ENCODE peak calls at places on chromosome 21, in six cellular contexts. X is neuronal stem cell, R is H9, L is H1, K is mesenchymal stem cell, Y is trophoblast cell. Q is an unnamed sample.

GRCh38 chr21:42311816-42312625 is 3.2 kb downstream of the TFF3 start:
- DNase-seq in X (no peak), R (no peak), L (peak; percentile 42), K (no peak), Y (no peak), Q (no peak)

GRCh38 chr21:25334046-25334730 is 273.1 kb downstream of the MRPL39 start:
- DNase-seq in X (no peak), R (no peak), L (no peak), K (no peak), Y (no peak), Q (no peak)

GRCh38 chr21:26845066-26845749 is at the start of gene ADAMTS1:
- DNase-seq in X (peak; percentile 88), R (peak; percentile 91), L (peak; percentile 91), K (peak; percentile 95), Y (peak; percentile 92), Q (peak; percentile 92)

GRCh38 chr21:34761758-34762330 is 93.0 kb downstream of the CLIC6 start:
- DNase-seq in X (no peak), R (no peak), L (no peak), K (peak; percentile 17), Y (no peak), Q (no peak)

GRCh38 chr21:28944296-28944695 is 48.4 kb downstream of the LTN1 start:
- DNase-seq in X (no peak), R (no peak), L (no peak), K (peak; percentile 12), Y (peak; percentile 64), Q (peak; percentile 15)

GRCh38 chr21:14064296-14064645 is 146.5 kb downstream of the LIPI start:
- DNase-seq in X (no peak), R (peak; percentile 20), L (no peak), K (no peak), Y (peak; percentile 14), Q (peak; percentile 25)

GRCh38 chr21:42202321-42202720 is 16.6 kb upstream of the ABCG1 start:
- DNase-seq in X (no peak), R (no peak), L (no peak), K (no peak), Y (no peak), Q (no peak)

GRCh38 chr21:27569091-27569490 is 602.2 kb upstream of the ADAMTS5 start:
- DNase-seq in X (no peak), R (no peak), L (no peak), K (no peak), Y (no peak), Q (peak; percentile 36)

GRCh38 chr21:21750124-21750825 is 752.1 kb downstream of the NCAM2 start:
- DNase-seq in X (no peak), R (no peak), L (no peak), K (no peak), Y (no peak), Q (no peak)

GRCh38 chr21:41438425-41439113 is 12.5 kb downstream of the MX1 start:
- DNase-seq in X (no peak), R (no peak), L (peak; percentile 19), K (no peak), Y (no peak), Q (no peak)

GRCh38 chr21:42269382-42269781 is 45.8 kb downstream of the TFF3 start:
- DNase-seq in X (no peak), R (no peak), L (no peak), K (no peak), Y (peak; percentile 52), Q (no peak)

GRCh38 chr21:42307106-42307505 is 8.1 kb downstream of the TFF3 start:
- DNase-seq in X (no peak), R (no peak), L (no peak), K (no peak), Y (no peak), Q (no peak)

GRCh38 chr21:42193131-42193671 is 25.7 kb upstream of the ABCG1 start:
- DNase-seq in X (no peak), R (no peak), L (no peak), K (no peak), Y (peak; percentile 96), Q (no peak)

GRCh38 chr21:15065381-15066230 is 806 bp upstream of the NRIP1 start:
- DNase-seq in X (peak; percentile 73), R (peak; percentile 62), L (peak; percentile 65), K (peak; percentile 93), Y (peak; percentile 88), Q (peak; percentile 86)

GRCh38 chr21:34589511-34590282 is 25.2 kb downstream of the RCAN1 start:
- DNase-seq in X (no peak), R (no peak), L (no peak), K (no peak), Y (no peak), Q (no peak)

GRCh38 chr21:28086861-28087581 is 905.7 kb downstream of the LTN1 start:
- DNase-seq in X (no peak), R (no peak), L (no peak), K (no peak), Y (no peak), Q (no peak)

GRCh38 chr21:33443174-33443573 is 36.6 kb downstream of the TMEM50B start:
- DNase-seq in X (no peak), R (no peak), L (no peak), K (no peak), Y (no peak), Q (no peak)

GRCh38 chr21:16162953-16163352 is 433.2 kb downstream of the USP25 start:
- DNase-seq in X (no peak), R (no peak), L (no peak), K (no peak), Y (no peak), Q (no peak)

GRCh38 chr21:14303731-14304488 is 79.0 kb downstream of the HSPA13 start:
- DNase-seq in X (no peak), R (no peak), L (no peak), K (no peak), Y (peak; percentile 80), Q (no peak)

GRCh38 chr21:42463861-42464515 is 32.0 kb downstream of the RSPH1 start:
- DNase-seq in X (peak; percentile 11), R (peak; percentile 82), L (peak; percentile 84), K (peak; percentile 59), Y (peak; percentile 90), Q (peak; percentile 68)

GRCh38 chr21:26964379-26964778 is 2.5 kb downstream of the ADAMTS5 start:
- DNase-seq in X (no peak), R (peak; percentile 83), L (no peak), K (peak; percentile 39), Y (no peak), Q (peak; percentile 15)

GRCh38 chr21:28429161-28429560 is 563.5 kb downstream of the LTN1 start:
- DNase-seq in X (no peak), R (no peak), L (no peak), K (no peak), Y (no peak), Q (peak; percentile 63)

GRCh38 chr21:35565204-35565611 is 495.1 kb downstream of the SETD4 start:
- DNase-seq in X (no peak), R (no peak), L (no peak), K (peak; percentile 92), Y (peak; percentile 97), Q (peak; percentile 95)

GRCh38 chr21:15062566-15062965 is 2.2 kb downstream of the NRIP1 start:
- DNase-seq in X (no peak), R (no peak), L (no peak), K (peak; percentile 13), Y (no peak), Q (no peak)

GRCh38 chr21:33640697-33641338 is 723 bp downstream of the CRYZL1 start:
- DNase-seq in X (no peak), R (no peak), L (no peak), K (peak; percentile 53), Y (peak; percentile 43), Q (peak; percentile 22)

GRCh38 chr21:42593007-42593814 is 60.2 kb upstream of the PDE9A start:
- DNase-seq in X (peak; percentile 59), R (peak; percentile 87), L (peak; percentile 85), K (peak; percentile 65), Y (peak; percentile 57), Q (peak; percentile 26)

GRCh38 chr21:41168391-41169257 is 664 bp downstream of the BACE2 start:
- DNase-seq in X (peak; percentile 29), R (peak; percentile 51), L (peak; percentile 63), K (no peak), Y (peak; percentile 54), Q (peak; percentile 68)

GRCh38 chr21:32143222-32143939 is 135.5 kb downstream of the MIS18A start:
- DNase-seq in X (peak; percentile 17), R (peak; percentile 43), L (peak; percentile 44), K (no peak), Y (no peak), Q (peak; percentile 3)

GRCh38 chr21:36615274-36615964 is 83.5 kb upstream of the SIM2 start:
- DNase-seq in X (no peak), R (peak; percentile 71), L (peak; percentile 60), K (no peak), Y (no peak), Q (no peak)

GRCh38 chr21:36610201-36610600 is 88.7 kb upstream of the SIM2 start:
- DNase-seq in X (no peak), R (no peak), L (no peak), K (no peak), Y (no peak), Q (peak; percentile 57)

GRCh38 chr21:36609654-36610053 is 89.3 kb upstream of the SIM2 start:
- DNase-seq in X (no peak), R (no peak), L (no peak), K (no peak), Y (no peak), Q (no peak)

GRCh38 chr21:36613064-36613463 is 85.9 kb upstream of the SIM2 start:
- DNase-seq in X (no peak), R (no peak), L (no peak), K (no peak), Y (no peak), Q (peak; percentile 79)

GRCh38 chr21:36613554-36613953 is 85.4 kb upstream of the SIM2 start:
- DNase-seq in X (no peak), R (no peak), L (no peak), K (no peak), Y (no peak), Q (no peak)
- H4K91ac ChIP-seq in X (no peak overlapping the region), R (no peak overlapping the region), L (no peak overlapping the region), K (no peak overlapping the region), Y (no peak overlapping the region), Q (no peak overlapping the region)

GRCh38 chr21:30988706-30989105 is 49.6 kb downstream of the KRTAP19-8 start:
- DNase-seq in X (no peak), R (no peak), L (no peak), K (no peak), Y (no peak), Q (no peak)
- H4K91ac ChIP-seq in X (no peak overlapping the region), R (no peak overlapping the region), L (no peak overlapping the region), K (no peak overlapping the region), Y (no peak overlapping the region), Q (no peak overlapping the region)

DNA sequence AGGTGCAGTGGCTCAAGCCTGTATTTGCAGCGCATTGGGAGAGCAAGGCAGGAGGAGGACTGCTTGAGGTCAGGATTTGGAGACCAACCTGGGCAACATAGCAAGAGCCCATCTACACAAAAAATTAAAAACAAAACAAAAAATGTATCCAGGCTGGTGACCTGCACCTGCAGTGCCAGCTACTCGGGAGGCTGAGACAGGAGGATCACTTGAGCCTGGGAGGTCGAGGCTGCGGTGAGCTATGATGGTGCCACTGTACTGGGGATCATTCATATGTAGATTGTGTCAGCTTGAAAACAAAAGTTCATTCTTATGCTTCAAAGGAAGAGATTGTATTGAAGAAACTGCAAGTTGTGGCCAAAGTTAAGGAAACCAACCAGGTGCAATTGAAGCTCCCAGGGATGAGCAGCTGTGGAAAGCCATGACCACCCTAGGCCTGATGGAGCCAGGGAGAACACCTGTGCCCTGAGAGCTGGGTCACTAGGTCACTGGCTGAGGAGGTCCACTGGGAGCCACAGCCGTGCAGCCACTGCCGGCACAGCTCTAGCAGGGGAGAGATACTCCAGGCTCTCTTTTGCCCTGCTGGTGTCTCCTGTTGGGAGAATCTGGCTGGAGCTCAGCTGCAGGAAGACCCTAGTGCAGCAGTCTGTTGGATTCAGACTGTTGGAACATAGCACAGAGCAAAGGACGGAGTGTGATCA is 13.3 kb upstream of the BRWD1 start:
- DNase-seq in X (no peak), R (no peak), L (no peak), K (no peak), Y (no peak), Q (no peak)
- H4K91ac ChIP-seq in X (no peak overlapping the region), R (no peak overlapping the region), L (no peak overlapping the region), K (no peak overlapping the region), Y (no peak overlapping the region), Q (no peak overlapping the region)

GRCh38 chr21:45154511-45155508 is 80.4 kb downstream of the ADARB1 start:
- DNase-seq in X (no peak), R (peak; percentile 62), L (peak; percentile 46), K (peak; percentile 82), Y (no peak), Q (peak; percentile 87)
- H4K91ac ChIP-seq in X (no peak overlapping the region), R (no peak overlapping the region), L (no peak overlapping the region), K (no peak overlapping the region), Y (no peak overlapping the region), Q (no peak overlapping the region)